ENCODE peak calls at places on chromosomes 11 and 22, in seven cellular contexts. W is trophoblast cell, X is neuronal stem cell, O is H9, P is H1, J is mesenchymal stem cell, L is mesendoderm. G is an unnamed sample. For H3K4me1, the result is how much of the 10 kb centered on the place peaks cover.

GRCh38 chr11:9594267-9595046 is 21.0 kb downstream of the WEE1 start:
- DNase-seq in X (no peak), J (no peak), W (no peak), P (no peak), O (no peak), L (peak), G (peak)

GRCh38 chr11:105838668-105839403 is 183.2 kb downstream of the MSANTD4 start:
- DNase-seq in L (peak), X (no peak), O (no peak), J (peak), P (no peak), W (no peak), G (peak)

GRCh38 chr11:117723625-117724024 is 73.4 kb downstream of the DSCAML1 start:
- DNase-seq in O (no peak), X (no peak), L (no peak), J (no peak), P (no peak), W (no peak), G (no peak)

GRCh38 chr11:128328955-128329551 is 258.3 kb downstream of the ETS1 start:
- DNase-seq in O (no peak), X (no peak), L (peak), W (no peak), J (no peak), P (no peak), G (no peak)

GRCh38 chr11:44446341-44446712 is 119.1 kb upstream of the CD82 start:
- DNase-seq in P (no peak), X (no peak), J (no peak), O (no peak), L (peak), W (no peak), G (no peak)

GRCh38 chr11:9601041-9601875 is 27.8 kb downstream of the WEE1 start:
- DNase-seq in J (peak), O (peak), P (no peak), L (peak), W (no peak), X (no peak), G (peak)

GRCh38 chr11:11157201-11157600 is 195.8 kb downstream of the CSNK2A3 start:
- DNase-seq in O (peak), P (no peak), L (peak), J (peak), W (peak), X (no peak), G (peak)

GRCh38 chr11:65546217-65546958 is 11.8 kb downstream of the LTBP3 start:
- DNase-seq in O (peak), W (peak), J (peak), L (peak), P (no peak), X (peak), G (no peak)

GRCh38 chr22:27805841-27806240 is 4.3 kb upstream of the MN1 start:
- DNase-seq in L (no peak), X (no peak), J (no peak), W (no peak), O (no peak), P (no peak), G (no peak)

GRCh38 chr22:32951081-32951806 is 106.9 kb downstream of the SYN3 start:
- DNase-seq in J (peak), X (no peak), O (peak), P (peak), L (peak), W (no peak), G (no peak)

GRCh38 chr11:107705027-107705426 is 6.8 kb downstream of the SLN start:
- DNase-seq in O (no peak), L (no peak), W (peak), J (peak), X (no peak), P (no peak), G (peak)

GRCh38 chr11:117821431-117821830 is 3.1 kb downstream of the FXYD2 start:
- DNase-seq in X (no peak), L (no peak), O (no peak), J (no peak), W (no peak), P (no peak), G (no peak)

GRCh38 chr22:22407061-22407460 is 101.5 kb downstream of the ZNF280B start:
- DNase-seq in J (no peak), O (no peak), P (no peak), L (no peak), W (no peak), X (no peak), G (no peak)

GRCh38 chr11:129960216-129961214 is 42.1 kb downstream of the PRDM10 start:
- DNase-seq in X (no peak), L (no peak), P (no peak), J (peak), W (no peak), O (no peak), G (peak)

GRCh38 chr22:32836286-32836859 is 34.9 kb downstream of the TIMP3 start:
- DNase-seq in X (no peak), J (no peak), L (peak), P (no peak), O (no peak), W (no peak), G (peak)

GRCh38 chr11:115215694-115216615 is 288.3 kb downstream of the CADM1 start:
- DNase-seq in O (peak), L (peak), X (no peak), P (no peak), J (peak), W (no peak), G (no peak)

GRCh38 chr11:73236205-73236765 is 18.2 kb downstream of the P2RY2 start:
- DNase-seq in L (no peak), O (peak), W (no peak), J (no peak), P (no peak), X (no peak), G (no peak)

GRCh38 chr22:22945195-22945594 is 57.6 kb downstream of the IGLL5 start:
- DNase-seq in J (no peak), X (no peak), P (no peak), W (no peak), O (no peak), L (no peak), G (no peak)

GRCh38 chr11:18785416-18785815 is 6.2 kb downstream of the PTPN5 start:
- DNase-seq in L (no peak), J (no peak), O (no peak), X (no peak), W (no peak), P (no peak), G (no peak)

GRCh38 chr11:129645943-129646342 is 169.7 kb upstream of the TMEM45B start:
- DNase-seq in X (no peak), P (no peak), L (no peak), W (no peak), J (no peak), O (no peak), G (no peak)

GRCh38 chr22:50057868-50058311 is at the start of gene TTLL8:
- DNase-seq in P (no peak), O (peak), X (no peak), W (no peak), J (no peak), L (no peak), G (no peak)

GRCh38 chr22:17152340-17152739 is 6.7 kb downstream of the HDHD5 start:
- DNase-seq in X (no peak), P (no peak), W (no peak), O (no peak), L (no peak), J (no peak), G (no peak)

GRCh38 chr22:17149073-17149815 is 9.8 kb downstream of the HDHD5 start:
- DNase-seq in J (no peak), W (peak), L (no peak), O (no peak), P (no peak), X (no peak), G (no peak)

GRCh38 chr22:17154971-17155370 is 4.1 kb downstream of the HDHD5 start:
- DNase-seq in J (no peak), L (no peak), X (no peak), P (no peak), W (no peak), O (no peak), G (no peak)

GRCh38 chr22:17155941-17156340 is 3.1 kb downstream of the HDHD5 start:
- DNase-seq in W (no peak), P (no peak), J (no peak), O (no peak), L (no peak), X (no peak), G (no peak)

DNA sequence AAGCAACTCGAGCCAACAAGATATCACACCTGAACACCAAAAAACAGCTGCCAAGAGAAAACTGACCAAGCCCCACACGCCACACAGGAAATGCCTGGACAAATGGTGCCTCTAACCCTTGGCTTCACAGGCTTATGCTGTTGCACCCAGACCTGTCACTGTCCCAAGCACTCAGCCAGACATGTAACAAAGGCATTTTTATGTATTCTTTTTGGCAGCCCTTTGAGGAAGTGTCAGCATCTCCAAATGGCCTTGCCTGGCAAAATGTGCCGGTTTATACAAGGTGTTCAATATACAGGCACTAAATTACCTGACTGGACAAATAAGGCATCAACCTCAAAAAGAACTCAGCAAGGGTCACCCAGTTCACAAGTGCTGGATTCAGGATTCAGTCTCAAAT is 6.1 kb downstream of the HDHD5 start:
- DNase-seq in J (no peak), P (no peak), W (no peak), O (no peak), X (no peak), L (no peak), G (no peak)
- H3K4me1 ChIP-seq in J (under half), P (under half), W (under half), O (under half), X (under half), L (under half), G (under half)

DNA sequence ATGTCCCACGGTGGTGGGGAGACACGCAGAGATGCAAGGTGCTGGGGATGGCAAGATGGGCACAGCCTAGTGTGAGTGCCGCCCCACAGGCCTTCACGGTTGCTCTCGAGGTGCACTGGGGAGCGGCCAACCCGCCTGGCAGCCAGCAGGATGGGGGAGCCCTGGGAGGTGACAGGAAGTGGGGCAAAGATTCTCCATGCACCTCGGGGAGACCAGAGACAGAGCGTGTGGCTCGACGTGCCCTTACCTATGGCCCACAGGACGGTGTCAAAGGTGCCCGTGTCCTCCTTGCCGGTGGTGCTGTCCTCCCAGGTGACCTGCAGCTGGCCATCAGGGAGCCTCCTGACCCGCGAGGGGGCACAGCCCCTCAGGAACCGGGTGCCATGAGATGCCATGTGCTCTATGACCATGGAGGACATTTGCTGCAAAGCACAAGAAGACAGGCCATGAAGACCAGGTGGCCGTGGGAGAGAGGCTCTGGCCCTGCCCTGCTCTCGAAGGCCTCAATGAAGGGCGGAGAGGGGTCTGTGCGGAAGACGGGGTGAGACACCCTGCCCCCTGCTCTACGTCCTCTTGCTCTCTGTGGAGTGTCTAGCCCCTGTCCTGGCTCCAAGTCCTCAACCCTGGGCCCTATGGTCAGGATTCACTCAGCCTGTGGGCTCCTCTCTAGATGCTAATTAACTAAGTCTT is 40.6 kb upstream of the GNB1L start:
- DNase-seq in W (no peak), L (no peak), X (no peak), J (no peak), P (no peak), O (no peak), G (no peak)
- H2BK120ac ChIP-seq in W (no peak), L (no peak), X (no peak), J (no peak), P (no peak), O (no peak), G (no peak)

DNA sequence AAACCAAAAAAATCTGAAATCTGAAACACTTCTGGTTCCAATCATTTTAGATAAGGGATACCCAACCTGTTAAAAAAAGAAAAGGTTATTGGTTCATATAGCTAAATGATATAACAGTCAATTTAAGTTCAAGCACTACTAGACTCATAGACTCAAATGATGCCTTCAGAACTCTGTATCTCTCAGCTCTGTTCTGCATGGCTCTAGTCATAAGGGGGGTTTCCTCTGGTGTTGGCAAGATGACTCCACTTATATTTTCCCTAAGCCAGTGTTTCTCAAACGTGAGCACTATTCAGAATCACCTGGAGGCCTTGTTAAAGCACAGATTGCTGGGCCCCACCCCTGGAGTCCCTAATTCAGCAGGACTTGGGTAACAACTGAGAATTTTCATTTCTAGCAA is 11.5 kb upstream of the RRAS2 start:
- DNase-seq in J (no peak), W (no peak), P (no peak), X (no peak), L (no peak), O (no peak), G (no peak)
- H3K4me1 ChIP-seq in J (under half), W (under half), P (under half), X (under half), L (under half), O (under half), G (under half)

GRCh38 chr11:20081336-20081735 is 78.9 kb downstream of the DBX1 start:
- DNase-seq in X (no peak), W (no peak), P (no peak), O (no peak), L (no peak), J (no peak), G (no peak)

GRCh38 chr11:20075627-20076026 is 84.6 kb downstream of the DBX1 start:
- DNase-seq in P (no peak), L (peak), O (no peak), W (no peak), J (no peak), X (no peak), G (no peak)

GRCh38 chr11:20080032-20080685 is 80.1 kb downstream of the DBX1 start:
- DNase-seq in J (no peak), L (no peak), W (no peak), P (no peak), O (no peak), X (no peak), G (no peak)

GRCh38 chr11:20078846-20079245 is 81.4 kb downstream of the DBX1 start:
- DNase-seq in X (no peak), J (no peak), O (no peak), L (no peak), P (no peak), W (no peak), G (no peak)

GRCh38 chr11:20077973-20078372 is 82.3 kb downstream of the DBX1 start:
- DNase-seq in P (no peak), W (peak), L (no peak), X (no peak), O (no peak), J (no peak), G (no peak)
- H2BK120ac ChIP-seq in P (no peak), W (no peak), L (no peak), X (no peak), O (no peak), J (no peak), G (no peak)

GRCh38 chr11:78295347-78295746 is 106.6 kb downstream of the USP35 start:
- DNase-seq in W (peak), P (no peak), O (no peak), X (no peak), J (no peak), L (no peak), G (no peak)

GRCh38 chr11:78299000-78299712 is 110.4 kb downstream of the USP35 start:
- DNase-seq in X (no peak), O (no peak), W (no peak), L (no peak), P (no peak), J (no peak), G (no peak)

GRCh38 chr11:78295991-78296930 is 107.5 kb downstream of the USP35 start:
- DNase-seq in O (no peak), P (no peak), J (peak), X (no peak), W (peak), L (no peak), G (peak)

GRCh38 chr11:78298216-78298860 is 109.6 kb downstream of the USP35 start:
- DNase-seq in O (no peak), X (peak), L (no peak), J (no peak), W (no peak), P (no peak), G (peak)

DNA sequence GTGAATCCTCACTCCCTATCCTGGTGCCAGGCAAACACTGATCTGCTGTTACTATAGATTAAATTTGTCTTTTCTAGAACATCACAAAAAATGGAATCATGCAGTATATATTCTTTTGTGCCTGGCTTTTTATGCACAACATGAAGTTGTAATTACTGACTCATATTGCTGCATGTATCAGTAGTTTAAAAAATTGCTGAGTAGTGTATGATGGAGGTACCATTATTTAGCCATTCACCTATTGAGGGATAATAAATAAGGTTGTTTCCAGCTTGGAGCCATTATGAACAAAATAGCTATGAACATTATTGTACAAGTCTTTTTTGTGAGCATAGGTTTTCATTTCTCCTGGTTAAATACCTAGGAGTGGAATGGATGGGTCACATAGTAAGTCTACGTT is 111.4 kb downstream of the USP35 start:
- DNase-seq in X (no peak), P (no peak), L (no peak), O (no peak), J (no peak), W (no peak), G (no peak)
- H3K4me1 ChIP-seq in X (under half), P (under half), L (under half), O (under half), J (under half), W (under half), G (under half)